ENCODE peak calls at places on chromosomes 3 and 15, in four cellular contexts. E is HepG2, Y is K562, D is GM12878. Q is an unnamed sample.

GRCh38 chr15:57566840-57567239 is 24.9 kb upstream of the MYZAP start:
- DNase-seq in E (no peak), Y (no peak), D (no peak), Q (no peak)

GRCh38 chr3:111936191-111936841 is 42.5 kb upstream of the ABHD10 start:
- DNase-seq in E (no peak), Y (no peak), D (no peak), Q (no peak)

GRCh38 chr3:57160731-57161086 is 4.4 kb downstream of the IL17RD start:
- DNase-seq in E (no peak), Y (no peak), D (no peak), Q (no peak)

GRCh38 chr15:81357178-81357686 is 16.8 kb downstream of the TMC3 start:
- DNase-seq in E (peak), Y (peak), D (no peak), Q (peak)

GRCh38 chr15:99668533-99669182 is 64.6 kb downstream of the LYSMD4 start:
- DNase-seq in E (peak), Y (no peak), D (no peak), Q (no peak)

GRCh38 chr15:47383801-47384200 is 333.5 kb upstream of the SEMA6D start:
- DNase-seq in E (no peak), Y (no peak), D (no peak), Q (no peak)

GRCh38 chr3:61601831-61602230 is 40.5 kb downstream of the PTPRG start:
- DNase-seq in E (no peak), Y (no peak), D (no peak), Q (no peak)

GRCh38 chr3:42660898-42661297 is 7.4 kb downstream of the ZBTB47 start:
- DNase-seq in E (peak), Y (peak), D (no peak), Q (no peak)

GRCh38 chr15:22961661-22962221 is 18.4 kb downstream of the CYFIP1 start:
- DNase-seq in E (no peak), Y (no peak), D (no peak), Q (no peak)

GRCh38 chr3:72340056-72340455 is 508.2 kb downstream of the SHQ1 start:
- DNase-seq in E (no peak), Y (no peak), D (no peak), Q (no peak)

GRCh38 chr3:153038779-153039178 is 123.2 kb upstream of the RAP2B start:
- DNase-seq in E (peak), Y (no peak), D (no peak), Q (no peak)
- TF ChIP-seq BHLHE40 in E (no peak), Y (peak), D (no peak), Q (no peak)

GRCh38 chr15:46111730-46112129 is 476.9 kb downstream of the SQOR start:
- DNase-seq in E (no peak), Y (no peak), D (no peak), Q (no peak)
- TF ChIP-seq FOXM1 in E (no peak), Y (no peak), D (no peak), Q (no peak)

GRCh38 chr3:154782151-154782550 is 298.0 kb upstream of the MME start:
- DNase-seq in E (no peak), Y (no peak), D (no peak), Q (no peak)

GRCh38 chr3:154780263-154780662 is 299.9 kb upstream of the MME start:
- DNase-seq in E (no peak), Y (no peak), D (no peak), Q (no peak)

GRCh38 chr3:154786724-154787123 is 293.4 kb upstream of the MME start:
- DNase-seq in E (no peak), Y (no peak), D (no peak), Q (no peak)

GRCh38 chr3:154781595-154781994 is 298.5 kb upstream of the MME start:
- DNase-seq in E (no peak), Y (no peak), D (no peak), Q (no peak)

DNA sequence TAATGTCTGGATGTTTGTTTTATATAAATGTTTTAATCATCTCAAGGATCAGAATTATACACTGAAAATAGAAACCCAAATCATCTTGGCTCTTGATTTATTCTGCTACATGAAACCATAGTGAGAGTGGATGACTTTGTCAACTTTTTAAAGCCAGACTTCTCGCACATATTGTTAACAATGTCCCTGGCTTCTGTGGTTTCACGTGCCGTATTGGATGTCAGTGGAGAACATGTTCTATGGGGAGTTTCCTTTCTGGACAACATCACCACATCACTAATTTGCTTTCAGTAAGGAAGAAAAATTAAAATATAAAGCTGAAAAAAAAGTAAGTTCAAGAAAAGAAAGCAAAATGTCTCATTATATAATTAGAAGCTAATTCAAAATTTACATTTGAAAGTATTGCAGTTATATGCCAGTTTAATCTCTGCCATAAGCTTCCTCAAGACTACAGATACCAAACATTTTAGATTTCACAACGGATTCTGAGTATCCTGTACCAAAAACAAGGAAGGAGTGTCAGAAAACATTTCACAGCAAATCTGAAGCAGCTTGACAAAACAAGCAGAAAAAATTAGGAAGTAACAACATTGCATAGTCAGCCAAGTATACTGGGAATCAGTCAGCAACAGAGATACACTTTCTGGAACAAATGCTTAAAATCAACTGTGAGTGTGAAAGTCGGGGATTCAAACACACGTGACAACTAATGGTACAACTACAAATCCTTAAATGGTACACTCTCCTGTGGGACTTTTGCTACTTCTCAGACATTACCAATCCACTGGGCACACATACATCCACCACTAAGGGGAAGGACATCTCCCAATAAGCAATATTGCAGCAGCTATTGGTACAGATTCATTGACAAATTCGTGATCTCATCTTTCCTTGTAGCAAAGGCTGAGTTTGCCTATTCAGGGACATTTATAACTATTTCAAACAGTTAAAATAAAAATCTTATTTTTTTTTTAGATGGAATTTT is 296.8 kb upstream of the MME start:
- DNase-seq in E (no peak), Y (no peak), D (no peak), Q (no peak)
- TF ChIP-seq SP1 in E (no peak), Y (no peak), D (no peak), Q (no peak)

GRCh38 chr3:59935025-59935424 is 885.2 kb upstream of the CFAP20DC start:
- DNase-seq in E (no peak), Y (no peak), D (peak), Q (no peak)
- TF ChIP-seq BHLHE40 in E (no peak), Y (no peak), D (no peak), Q (no peak)

DNA sequence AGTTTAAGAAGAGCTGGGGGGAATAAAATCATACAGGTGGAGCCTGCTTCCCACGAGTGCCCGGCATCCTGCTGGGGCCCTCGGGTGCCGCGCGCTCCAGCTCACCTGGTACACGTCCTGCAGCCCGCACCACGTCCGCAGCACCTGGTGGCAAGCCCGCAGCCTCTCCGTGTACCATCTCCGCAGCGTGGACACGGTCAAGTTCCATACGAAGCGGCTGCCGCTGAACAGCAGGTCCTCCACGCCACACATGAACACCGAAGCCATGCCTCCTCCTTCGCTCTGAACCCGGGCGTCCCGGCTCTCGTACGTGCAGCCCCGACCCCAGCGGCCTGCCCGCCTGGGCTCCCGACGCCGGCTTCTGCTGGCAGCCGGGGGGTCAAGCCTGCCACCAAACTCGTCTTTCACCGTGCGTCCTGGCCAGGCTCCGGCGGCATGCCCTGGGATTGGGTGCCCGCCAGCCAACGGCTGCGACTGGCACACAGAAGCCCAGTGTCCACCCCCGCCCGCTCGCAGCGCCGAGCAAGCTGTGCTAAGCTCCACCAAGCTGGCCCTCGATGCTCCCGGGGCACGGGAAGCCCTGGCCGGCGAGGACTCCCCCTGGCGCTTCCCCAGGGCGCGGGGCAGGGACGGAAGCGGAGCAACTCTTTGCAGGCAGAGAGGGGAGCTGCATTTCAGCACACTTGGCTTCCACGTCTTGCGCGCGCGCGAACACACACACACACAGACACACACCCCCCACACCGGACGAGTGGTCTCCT is at the start of gene FRMD4B:
- DNase-seq in E (peak), Y (no peak), D (no peak), Q (peak)
- TF ChIP-seq FOXM1 in E (no peak), Y (no peak), D (no peak), Q (no peak)

GRCh38 chr3:39271363-39271762 is 8.5 kb downstream of the CX3CR1 start:
- DNase-seq in E (no peak), Y (no peak), D (no peak), Q (no peak)

GRCh38 chr3:39273119-39273518 is 6.7 kb downstream of the CX3CR1 start:
- DNase-seq in E (no peak), Y (peak), D (no peak), Q (peak)

GRCh38 chr3:39275052-39275451 is 4.8 kb downstream of the CX3CR1 start:
- DNase-seq in E (no peak), Y (no peak), D (no peak), Q (no peak)

GRCh38 chr3:39269528-39269927 is 10.3 kb downstream of the CX3CR1 start:
- DNase-seq in E (no peak), Y (no peak), D (no peak), Q (no peak)

DNA sequence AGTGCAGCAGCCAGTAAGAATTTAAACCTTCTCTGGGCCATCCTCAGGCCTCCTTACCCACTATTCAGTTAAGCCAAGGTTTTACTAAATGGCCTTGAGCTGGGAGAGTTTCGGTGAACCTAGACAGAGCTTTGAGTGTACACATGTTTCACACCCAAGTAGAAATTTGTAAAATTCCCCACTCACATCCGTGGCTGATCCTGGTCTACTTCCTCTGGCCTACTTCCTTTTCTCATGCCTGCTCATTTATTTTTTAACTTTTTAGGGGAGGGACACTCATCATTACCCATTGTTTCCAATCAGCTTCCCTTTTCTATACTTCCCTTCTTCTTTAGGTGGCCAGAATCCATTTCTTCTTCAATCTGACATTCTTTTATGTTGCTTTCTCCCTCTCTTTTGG is 7.6 kb downstream of the CX3CR1 start:
- DNase-seq in E (no peak), Y (no peak), D (no peak), Q (no peak)
- TF ChIP-seq SP1 in E (no peak), Y (no peak), D (no peak), Q (no peak)

GRCh38 chr3:196965112-196965803 is 3.4 kb downstream of the PIGZ start:
- DNase-seq in E (no peak), Y (no peak), D (no peak), Q (no peak)
- TF ChIP-seq BHLHE40 in E (no peak), Y (no peak), D (no peak), Q (no peak)

Q was measured in HEK293T.